ENCODE peak calls at places on chromosomes 13 and 19, in eight cellular contexts. D is pancreas, K is testis, X is body of pancreas, N is DND-41, W is uterus, H is ascending aorta, P is right lobe of liver. Y is an unnamed sample. For H3K4me1, the result is how much of the 10 kb centered on the place peaks cover.

GRCh38 chr19:53549354-53549753 is 11.4 kb downstream of the ZNF331 start:
- DNase-seq in X (no peak), W (no peak), D (no peak), K (no peak), N (no peak), H (no peak), P (no peak), Y (no peak)

GRCh38 chr13:20461860-20462532 is 63.7 kb downstream of the CRYL1 start:
- DNase-seq in H (no peak), X (no peak), P (no peak), D (no peak), W (peak), N (no peak), K (no peak), Y (peak)

GRCh38 chr13:110915874-110916670 is 1.2 kb upstream of the ANKRD10 start:
- DNase-seq in K (no peak), W (no peak), N (no peak), H (no peak), X (no peak), D (no peak), P (no peak), Y (no peak)

GRCh38 chr19:47066376-47067214 is 18.2 kb upstream of the TMEM160 start:
- DNase-seq in X (no peak), N (no peak), W (no peak), P (no peak), K (no peak), D (peak), H (no peak), Y (no peak)

GRCh38 chr13:96003304-96003703 is 49.9 kb downstream of the UGGT2 start:
- DNase-seq in P (no peak), X (no peak), N (no peak), H (no peak), W (no peak), K (no peak), D (no peak), Y (no peak)

GRCh38 chr13:21670006-21670882 is 629 bp upstream of the FGF9 start:
- DNase-seq in N (peak), H (no peak), D (peak), K (peak), W (peak), P (peak), X (peak), Y (peak)

GRCh38 chr13:21717817-21718216 is 46.9 kb downstream of the FGF9 start:
- DNase-seq in P (no peak), W (no peak), X (no peak), K (no peak), N (no peak), D (no peak), H (no peak), Y (no peak)

GRCh38 chr19:10815969-10816635 is 19.9 kb downstream of the TMED1 start:
- DNase-seq in K (peak), X (no peak), H (no peak), W (no peak), N (no peak), D (no peak), P (no peak), Y (no peak)

GRCh38 chr13:111152836-111153235 is 37.7 kb downstream of the ARHGEF7 start:
- DNase-seq in K (peak), X (peak), P (no peak), H (no peak), W (no peak), D (no peak), N (no peak), Y (no peak)

GRCh38 chr19:35558400-35559280 is 4.8 kb downstream of the ATP4A start:
- DNase-seq in X (no peak), N (no peak), H (no peak), P (peak), W (no peak), D (no peak), K (no peak), Y (peak)

GRCh38 chr13:110466261-110466660 is 95.3 kb downstream of the RAB20 start:
- DNase-seq in X (no peak), H (no peak), P (no peak), K (no peak), D (no peak), W (no peak), N (no peak), Y (no peak)

GRCh38 chr19:54653181-54653809 is 9.5 kb upstream of the LILRB4 start:
- DNase-seq in P (no peak), K (no peak), X (no peak), W (no peak), N (no peak), H (peak), D (no peak), Y (no peak)

GRCh38 chr19:49766938-49767315 is at the start of gene AP2A1:
- DNase-seq in W (no peak), P (no peak), D (no peak), X (no peak), K (no peak), H (no peak), N (no peak), Y (no peak)

GRCh38 chr13:26376430-26376829 is 122.5 kb downstream of the CDK8 start:
- DNase-seq in X (no peak), N (no peak), D (no peak), P (no peak), K (no peak), H (no peak), W (no peak), Y (no peak)

GRCh38 chr19:11035441-11036377 is 53.6 kb upstream of the LDLR start:
- DNase-seq in H (peak), K (peak), X (peak), W (peak), D (peak), N (peak), P (peak), Y (peak)

GRCh38 chr19:6861683-6862286 is 25.6 kb upstream of the ADGRE1 start:
- DNase-seq in W (no peak), D (no peak), K (no peak), N (no peak), P (no peak), H (no peak), X (no peak), Y (no peak)

GRCh38 chr19:10760268-10760944 is 42.5 kb downstream of the DNM2 start:
- DNase-seq in H (no peak), D (no peak), K (no peak), W (no peak), N (no peak), P (no peak), X (no peak), Y (peak)

GRCh38 chr13:99261040-99261439 is 2.9 kb upstream of the GPR18 start:
- DNase-seq in X (no peak), P (no peak), D (no peak), K (no peak), W (no peak), H (no peak), N (no peak), Y (peak)

GRCh38 chr13:114177245-114178010 is 1.6 kb upstream of the CFAP97D2 start:
- DNase-seq in W (no peak), H (peak), N (no peak), X (no peak), D (no peak), P (no peak), K (no peak), Y (no peak)

DNA sequence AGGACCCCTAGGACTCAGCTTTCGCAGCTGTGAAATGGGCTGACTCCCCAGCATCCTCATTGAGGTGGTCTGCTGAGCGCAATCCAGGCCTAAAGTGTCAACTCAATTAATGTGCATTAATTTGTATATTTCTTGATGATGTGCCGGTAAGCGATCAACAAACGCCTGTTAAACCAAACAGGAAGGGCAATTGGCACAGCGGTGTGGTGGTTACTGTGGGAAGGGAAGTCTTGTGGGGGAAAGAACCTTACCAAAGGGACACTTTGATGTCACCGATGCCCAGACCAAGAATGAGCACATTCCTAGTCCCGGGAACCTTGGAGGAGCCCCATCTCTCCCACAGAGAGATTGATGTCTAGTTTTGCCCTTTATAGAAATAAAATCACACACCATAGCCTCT is 1.6 kb downstream of the JAK3 start:
- DNase-seq in W (no peak), N (no peak), D (no peak), H (no peak), P (no peak), K (no peak), X (no peak), Y (no peak)
- H3K4me1 ChIP-seq in W (under half), N (under half), D (under half), H (under half), P (under half), K (under half), X (under half), Y (under half)

GRCh38 chr19:16378291-16378889 is 53.8 kb downstream of the KLF2 start:
- DNase-seq in P (peak), D (no peak), X (no peak), W (no peak), H (no peak), K (no peak), N (no peak), Y (no peak)

GRCh38 chr19:16379521-16380313 is 55.1 kb downstream of the KLF2 start:
- DNase-seq in D (no peak), N (no peak), H (no peak), K (no peak), P (peak), W (no peak), X (peak), Y (no peak)

GRCh38 chr19:16381756-16382401 is 57.3 kb downstream of the KLF2 start:
- DNase-seq in P (peak), N (no peak), H (peak), W (peak), D (no peak), X (peak), K (peak), Y (peak)

GRCh38 chr19:16380943-16381755 is 56.5 kb downstream of the KLF2 start:
- DNase-seq in P (peak), H (no peak), D (no peak), K (no peak), X (peak), N (no peak), W (no peak), Y (no peak)

DNA sequence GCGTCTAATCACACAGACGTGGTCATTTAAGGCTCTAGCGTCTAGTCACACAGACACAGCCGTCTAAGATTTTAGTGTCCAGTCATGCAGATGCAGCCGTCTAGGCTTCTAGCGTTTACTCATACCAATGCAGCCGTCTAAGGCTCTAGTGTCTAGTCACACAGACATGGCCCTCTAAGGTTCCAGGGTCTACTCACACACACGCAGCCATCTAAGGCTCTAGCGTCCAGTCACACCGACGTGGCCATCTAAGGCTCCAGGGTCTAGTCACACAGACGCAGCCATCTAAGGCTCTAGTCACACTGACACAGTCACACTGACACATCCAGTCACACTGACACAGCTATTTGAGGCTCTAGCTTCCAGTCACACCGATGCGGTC is 55.7 kb downstream of the KLF2 start:
- DNase-seq in W (no peak), K (no peak), N (no peak), P (peak), H (no peak), X (peak), D (no peak), Y (no peak)
- H3K4me1 ChIP-seq in W (under half), K (under half), N (under half), P (under half), H (under half), X (under half), D (under half), Y (under half)

GRCh38 chr13:59687028-59687427 is 476.7 kb downstream of the DIAPH3 start:
- DNase-seq in D (no peak), H (no peak), P (no peak), X (no peak), K (no peak), W (no peak), N (no peak), Y (no peak)
- H3K4me1 ChIP-seq in D (under half), H (under half), P (under half), X (under half), K (under half), W (under half), N (under half), Y (under half)

DNA sequence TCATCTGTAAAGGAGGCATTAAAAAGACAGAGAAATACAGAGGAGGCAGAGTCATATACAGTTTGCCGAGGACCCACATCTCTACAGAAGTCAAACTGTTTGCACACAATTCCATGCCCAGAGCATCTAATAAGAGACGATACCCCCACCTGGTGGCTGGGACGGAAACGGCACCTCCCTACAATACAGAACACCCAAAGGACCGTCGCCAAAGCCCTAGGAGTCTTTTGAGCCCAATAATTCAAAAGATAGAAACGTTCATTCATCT is 703 bp upstream of the PLEKHG2 start:
- DNase-seq in K (peak), H (peak), N (peak), W (peak), D (peak), X (peak), P (peak), Y (peak)
- H3K4me1 ChIP-seq in K (under half), H (under half), N (half or more), W (under half), D (under half), X (half or more), P (under half), Y (under half)

GRCh38 chr19:3454656-3455392 is 25.5 kb downstream of the SMIM24 start:
- DNase-seq in H (no peak), P (no peak), D (no peak), X (no peak), K (no peak), W (no peak), N (no peak), Y (no peak)
- H3K4me1 ChIP-seq in H (under half), P (under half), D (under half), X (under half), K (under half), W (under half), N (under half), Y (under half)